ENCODE peak calls at places on chromosomes 1 and 21, in five cellular contexts. D, L, U, M and E are unnamed samples.

GRCh38 chr1:61708953-61709907 is 15.7 kb downstream of the TM2D1 start:
- DNase-seq in M (no peak), D (no peak), L (no peak), U (no peak), E (no peak)

GRCh38 chr1:110336300-110337039 is 2.7 kb upstream of the RBM15 start:
- DNase-seq in M (no peak), L (no peak), D (no peak), U (no peak), E (no peak)

GRCh38 chr1:15592285-15592684 is 7.4 kb upstream of the AGMAT start:
- DNase-seq in D (no peak), M (no peak), L (no peak), U (no peak), E (no peak)

GRCh38 chr1:153985984-153986761 is at the start of gene RAB13:
- DNase-seq in D (peak; percentile 60), L (peak; percentile 87), M (peak; percentile 81), U (no peak), E (peak; percentile 65)

GRCh38 chr1:152185544-152186391 is 26.7 kb upstream of the RPTN start:
- DNase-seq in L (no peak), M (peak; percentile 31), D (peak; percentile 67), U (peak; percentile 58), E (peak; percentile 65)

GRCh38 chr21:45592208-45592619 is 50.0 kb upstream of the SLC19A1 start:
- DNase-seq in M (no peak), L (no peak), U (peak; percentile 17), D (no peak), E (no peak)

GRCh38 chr1:164576311-164577271 is 17.6 kb downstream of the PBX1 start:
- DNase-seq in U (no peak), M (peak; percentile 38), D (no peak), L (peak; percentile 41), E (no peak)

GRCh38 chr1:248884632-248885295 is 21.3 kb upstream of the PGBD2 start:
- DNase-seq in D (no peak), L (no peak), M (no peak), U (peak; percentile 53), E (no peak)

GRCh38 chr21:45543371-45543709 is 1.1 kb upstream of the SLC19A1 start:
- DNase-seq in L (no peak), U (no peak), M (peak; percentile 12), D (no peak), E (peak; percentile 25)

GRCh38 chr1:55071477-55071876 is 32.1 kb downstream of the PCSK9 start:
- DNase-seq in U (peak; percentile 27), M (peak; percentile 57), L (no peak), D (peak; percentile 60), E (no peak)